ENCODE peak calls at places on chromosomes 7 and 10, in four cellular contexts. T, Y, J and B are unnamed samples.
A peak's percentile ranks its signal among the peaks of the same experiment; 100 is the strongest.

GRCh38 chr10:111551001-111551400 is 474.2 kb downstream of the ADRA2A start:
- DNase-seq in T (no peak), Y (no peak), J (no peak), B (no peak)

GRCh38 chr7:34759477-34760125 is 101.6 kb downstream of the NPSR1 start:
- DNase-seq in T (no peak), Y (no peak), J (no peak), B (no peak)

GRCh38 chr7:20776942-20777341 is 9.7 kb downstream of the SP8 start:
- DNase-seq in T (no peak), Y (no peak), J (no peak), B (no peak)

GRCh38 chr7:112160771-112161150 is 45.4 kb downstream of the DOCK4 start:
- DNase-seq in T (no peak), Y (no peak), J (no peak), B (no peak)

GRCh38 chr10:6878067-6878412 is 298.0 kb upstream of the PRKCQ start:
- DNase-seq in T (no peak), Y (no peak), J (no peak), B (no peak)

GRCh38 chr10:73648975-73649829 is 6.6 kb downstream of the SYNPO2L start:
- DNase-seq in T (no peak), Y (no peak), J (no peak), B (no peak)

GRCh38 chr7:104096683-104097082 is 107.2 kb upstream of the RELN start:
- DNase-seq in T (no peak), Y (no peak), J (no peak), B (no peak)

GRCh38 chr7:99596408-99596955 is 1.6 kb upstream of the TMEM225B start:
- DNase-seq in T (no peak), Y (no peak), J (no peak), B (no peak)

GRCh38 chr10:80281292-80281691 is 8.2 kb downstream of the MAT1A start:
- DNase-seq in T (no peak), Y (no peak), J (no peak), B (no peak)

GRCh38 chr7:119929891-119930290 is 343.1 kb upstream of the KCND2 start:
- DNase-seq in T (no peak), Y (no peak), J (no peak), B (no peak)

GRCh38 chr7:151013728-151014497 is 10.4 kb downstream of the ATG9B start:
- DNase-seq in T (peak; percentile 84), Y (peak; percentile 35), J (peak; percentile 89), B (no peak)

GRCh38 chr10:121658611-121659010 is 60.4 kb upstream of the FGFR2 start:
- DNase-seq in T (no peak), Y (no peak), J (no peak), B (peak; percentile 52)

GRCh38 chr7:143352506-143353130 is 9.9 kb downstream of the FAM131B start:
- DNase-seq in T (no peak), Y (no peak), J (no peak), B (no peak)

GRCh38 chr10:85976267-85976793 is 390.3 kb downstream of the GRID1 start:
- DNase-seq in T (no peak), Y (no peak), J (no peak), B (no peak)

GRCh38 chr7:38932509-38933168 is 23.6 kb upstream of the VPS41 start:
- DNase-seq in T (peak; percentile 68), Y (peak; percentile 25), J (no peak), B (no peak)

GRCh38 chr10:6406220-6407033 is 173.6 kb downstream of the PRKCQ start:
- DNase-seq in T (no peak), Y (no peak), J (no peak), B (no peak)

GRCh38 chr10:89213191-89213808 is 6.2 kb upstream of the CH25H start:
- DNase-seq in T (no peak), Y (no peak), J (no peak), B (no peak)

GRCh38 chr10:102802920-102803534 is 34.2 kb downstream of the CYP17A1 start:
- DNase-seq in T (peak; percentile 66), Y (peak; percentile 62), J (no peak), B (peak; percentile 40)

GRCh38 chr7:137399827-137400823 is 56.6 kb upstream of the PTN start:
- DNase-seq in T (no peak), Y (no peak), J (no peak), B (no peak)

GRCh38 chr10:33143160-33143728 is 185.2 kb upstream of the ITGB1 start:
- DNase-seq in T (no peak), Y (no peak), J (no peak), B (no peak)

GRCh38 chr7:4964506-4964905 is 5.5 kb upstream of the MMD2 start:
- DNase-seq in T (no peak), Y (no peak), J (no peak), B (no peak)

GRCh38 chr10:100864981-100865380 is 47.8 kb upstream of the SLF2 start:
- DNase-seq in T (no peak), Y (no peak), J (no peak), B (no peak)

GRCh38 chr10:54444184-54444583 is 356.8 kb downstream of the PCDH15 start:
- DNase-seq in T (no peak), Y (no peak), J (no peak), B (no peak)

GRCh38 chr10:69769395-69769989 is 32.2 kb upstream of the COL13A1 start:
- DNase-seq in T (peak; percentile 68), Y (no peak), J (no peak), B (no peak)

GRCh38 chr10:74432841-74433594 is 282.0 kb downstream of the ADK start:
- DNase-seq in T (no peak), Y (no peak), J (no peak), B (no peak)

GRCh38 chr7:22433710-22434460 is 66.1 kb downstream of the STEAP1B start:
- DNase-seq in T (no peak), Y (no peak), J (no peak), B (peak; percentile 87)

GRCh38 chr10:51892313-51892712 is 192.9 kb upstream of the CSTF2T start:
- DNase-seq in T (no peak), Y (no peak), J (no peak), B (no peak)

GRCh38 chr10:51892965-51893658 is 193.7 kb upstream of the CSTF2T start:
- DNase-seq in T (no peak), Y (no peak), J (no peak), B (no peak)

GRCh38 chr10:51886438-51887068 is 187.2 kb upstream of the CSTF2T start:
- DNase-seq in T (no peak), Y (no peak), J (no peak), B (no peak)

DNA sequence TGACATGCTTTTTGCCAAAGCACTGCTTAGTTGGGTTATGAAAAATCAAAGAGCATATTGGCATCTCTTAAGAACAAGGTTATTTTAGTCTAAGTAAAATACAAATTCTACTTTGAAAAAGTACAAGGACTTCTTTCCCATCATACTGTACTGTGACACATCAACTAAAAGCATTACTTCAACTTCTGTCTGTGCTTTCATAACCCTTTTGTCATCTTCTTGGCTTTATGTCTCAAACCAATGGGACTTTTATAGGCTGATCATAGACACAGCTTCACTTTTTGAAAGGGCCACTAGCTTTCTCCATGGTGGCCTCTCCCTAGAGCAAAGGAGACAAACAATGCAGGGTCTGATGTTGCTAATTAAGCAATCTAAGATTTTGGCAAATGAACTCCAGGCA is 188.9 kb upstream of the CSTF2T start:
- DNase-seq in T (no peak), Y (no peak), J (no peak), B (no peak)
- H3K27ac ChIP-seq in T (no peak overlapping the region), Y (no peak overlapping the region), J (no peak overlapping the region), B (no peak overlapping the region)

DNA sequence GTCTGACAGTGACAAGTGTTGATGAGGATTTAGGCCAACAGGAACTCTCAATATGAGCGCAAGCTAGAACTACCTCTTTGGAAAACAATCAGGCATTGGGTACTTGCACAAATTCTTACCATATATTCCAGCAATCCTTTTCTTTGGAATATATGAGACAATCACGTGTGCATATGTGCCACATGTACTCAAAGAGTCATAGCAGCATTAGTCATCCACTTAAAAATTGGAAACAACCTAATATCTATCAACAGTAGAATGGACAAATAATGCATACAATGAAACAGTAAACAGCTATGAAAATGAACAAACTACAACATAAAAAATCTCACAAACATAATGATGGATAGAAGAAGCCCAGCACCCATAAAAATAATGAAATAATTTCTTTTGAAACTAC is 179.7 kb downstream of the GLI3 start:
- DNase-seq in T (no peak), Y (no peak), J (no peak), B (no peak)
- H3K27ac ChIP-seq in T (no peak overlapping the region), Y (no peak overlapping the region), J (no peak overlapping the region), B (no peak overlapping the region)

GRCh38 chr7:55573234-55573504 is 867 bp upstream of the VOPP1 start:
- DNase-seq in T (no peak), Y (no peak), J (no peak), B (no peak)

GRCh38 chr7:55574062-55574717 is 1.9 kb upstream of the VOPP1 start:
- DNase-seq in T (no peak), Y (no peak), J (no peak), B (peak; percentile 31)

GRCh38 chr7:55571534-55572377 is 546 bp downstream of the VOPP1 start:
- DNase-seq in T (peak; percentile 71), Y (peak; percentile 52), J (peak; percentile 26), B (no peak)

GRCh38 chr7:55573526-55573925 is 1.2 kb upstream of the VOPP1 start:
- DNase-seq in T (no peak), Y (no peak), J (no peak), B (no peak)

GRCh38 chr7:55572378-55573233 is at the start of gene VOPP1:
- DNase-seq in T (peak; percentile 83), Y (peak; percentile 72), J (peak; percentile 25), B (no peak)
- H3K27ac ChIP-seq in T (peak within 1 kb of the TSS; percentile 92), Y (peak within 1 kb of the TSS; percentile 97), J (peak within 1 kb of the TSS; percentile 66), B (peak within 1 kb of the TSS; percentile 90)

GRCh38 chr7:95435422-95435780 is 573 bp upstream of the PON2 start:
- DNase-seq in T (no peak), Y (no peak), J (no peak), B (no peak)
- H3K27ac ChIP-seq in T (peak overlapping the region; percentile 91), Y (peak overlapping the region; percentile 97), J (peak overlapping the region; percentile 41), B (peak overlapping the region; percentile 62)

GRCh38 chr10:27542324-27542723 is 38.2 kb downstream of the RAB18 start:
- DNase-seq in T (no peak), Y (no peak), J (no peak), B (no peak)

GRCh38 chr10:27540672-27541071 is 36.6 kb downstream of the RAB18 start:
- DNase-seq in T (no peak), Y (no peak), J (no peak), B (no peak)

GRCh38 chr10:27542812-27543211 is 38.7 kb downstream of the RAB18 start:
- DNase-seq in T (no peak), Y (no peak), J (no peak), B (no peak)

GRCh38 chr10:27537812-27538211 is 33.7 kb downstream of the RAB18 start:
- DNase-seq in T (no peak), Y (no peak), J (no peak), B (no peak)

DNA sequence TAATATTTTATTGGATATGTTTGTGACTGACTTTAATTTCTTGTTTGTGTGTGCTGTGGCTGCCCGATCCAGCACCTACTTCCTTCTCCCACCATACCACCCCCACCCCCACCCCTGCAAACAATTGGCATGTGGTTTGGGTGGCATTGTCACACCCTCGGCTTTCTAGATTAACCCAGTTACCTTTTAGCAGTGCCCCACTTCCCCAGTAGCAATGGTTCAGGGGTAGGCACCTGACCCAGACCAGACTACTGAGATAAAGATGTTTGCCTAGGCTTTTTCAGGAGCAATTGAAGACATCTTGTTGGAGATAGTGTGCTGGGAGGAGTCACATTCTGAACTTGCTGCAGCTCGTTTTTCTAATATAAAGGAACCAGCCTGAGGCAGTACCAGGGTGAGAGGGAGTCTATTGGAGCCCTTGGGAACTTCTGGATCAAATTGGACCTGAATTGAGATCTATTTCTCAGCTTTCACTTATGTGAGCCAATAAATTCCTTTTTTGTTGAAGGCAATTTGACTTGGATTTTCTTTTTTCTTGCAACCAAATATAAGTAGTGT is 37.7 kb downstream of the RAB18 start:
- DNase-seq in T (no peak), Y (no peak), J (no peak), B (no peak)
- H3K27ac ChIP-seq in T (no peak overlapping the region), Y (no peak overlapping the region), J (peak overlapping the region; percentile 45), B (no peak overlapping the region)

GRCh38 chr10:72353028-72353962 is 1.4 kb downstream of the DNAJB12 start:
- DNase-seq in T (no peak), Y (no peak), J (no peak), B (no peak)
- H3K27ac ChIP-seq in T (peak overlapping the region; percentile 93), Y (peak overlapping the region; percentile 98), J (peak overlapping the region; percentile 87), B (peak overlapping the region; percentile 95)